ENCODE peak calls at places on chromosome 6, in six cellular contexts. R is CD8-positive, alpha-beta T cell; L is cardiac fibroblast; G is astrocyte of the cerebellum; K is foreskin fibroblast; M is right cardiac atrium. D is an unnamed sample.

GRCh38 chr6:152356659-152357058 is 280.5 kb downstream of the SYNE1 start:
- DNase-seq in M (no peak), R (no peak), G (peak), K (peak), L (peak), D (no peak)

GRCh38 chr6:26311385-26312095 is 53.5 kb upstream of the BTN3A2 start:
- DNase-seq in M (no peak), G (no peak), R (peak), K (peak), L (peak), D (no peak)

GRCh38 chr6:137056121-137056880 is 11.5 kb upstream of the IL20RA start:
- DNase-seq in K (no peak), M (no peak), L (no peak), R (no peak), G (no peak), D (no peak)

GRCh38 chr6:132023490-132023889 is 72.3 kb upstream of the CCN2 start:
- DNase-seq in G (no peak), M (no peak), L (no peak), R (no peak), K (peak), D (no peak)

GRCh38 chr6:87875781-87876180 is 171.9 kb upstream of the SPACA1 start:
- DNase-seq in K (no peak), M (no peak), R (no peak), L (no peak), G (no peak), D (no peak)

GRCh38 chr6:42790549-42791181 is 8.8 kb downstream of the BICRAL start:
- DNase-seq in G (no peak), K (no peak), M (no peak), R (no peak), L (no peak), D (no peak)

GRCh38 chr6:167510648-167511047 is 185.8 kb downstream of the TTLL2 start:
- DNase-seq in K (no peak), M (no peak), R (no peak), G (no peak), L (no peak), D (no peak)

GRCh38 chr6:5630636-5631035 is 369.3 kb downstream of the FARS2 start:
- DNase-seq in G (no peak), R (no peak), M (no peak), K (no peak), L (no peak), D (no peak)

GRCh38 chr6:170444056-170444505 is 109.0 kb downstream of the PSMB1 start:
- DNase-seq in G (no peak), M (peak), R (no peak), K (no peak), L (no peak), D (no peak)

DNA sequence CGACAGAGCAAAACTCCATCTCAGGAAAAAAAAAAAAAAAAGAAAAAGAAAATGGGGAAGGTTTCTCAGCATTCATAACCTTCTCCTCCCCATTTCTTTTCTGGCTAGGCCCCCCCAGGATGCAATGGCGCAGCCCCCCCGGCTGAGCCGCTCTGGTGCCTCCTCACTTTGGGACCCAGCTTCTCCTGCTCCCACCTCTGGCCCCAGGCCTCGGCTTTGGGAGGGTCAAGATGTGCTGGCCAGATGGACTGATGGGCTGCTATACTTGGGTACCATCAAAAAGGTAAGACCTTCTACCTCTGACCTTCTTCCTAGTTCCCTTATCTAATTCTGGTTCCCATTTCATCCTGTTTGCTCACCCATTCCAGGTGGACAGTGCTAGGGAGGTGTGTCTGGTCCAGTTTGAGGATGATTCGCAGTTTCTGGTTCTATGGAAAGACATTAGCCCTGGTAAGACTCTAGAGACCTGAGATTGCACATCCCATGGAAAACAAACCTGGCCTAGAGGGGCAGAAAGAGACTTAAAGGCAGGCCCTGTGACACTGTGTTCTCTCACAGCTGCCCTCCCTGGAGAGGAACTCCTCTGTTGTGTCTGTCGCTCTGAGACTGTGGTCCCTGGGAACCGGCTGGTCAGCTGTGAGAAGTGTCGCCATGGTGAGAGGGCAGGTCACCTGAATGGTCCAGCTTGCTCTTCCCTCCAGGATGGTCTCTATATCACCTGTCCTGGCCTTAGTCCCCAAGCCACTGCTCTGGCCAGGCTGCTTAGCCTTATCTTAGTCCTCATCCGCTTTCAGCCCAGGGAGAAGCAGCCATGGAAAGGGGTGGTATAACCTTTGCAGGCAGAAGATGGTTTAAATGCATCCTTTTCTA is 1.6 kb downstream of the PHF1 start:
- DNase-seq in R (no peak), K (no peak), G (no peak), L (no peak), M (no peak), D (no peak)
- H3K4me3 ChIP-seq in R (peak), K (peak), G (no peak), L (no peak), M (no peak), D (no peak)

DNA sequence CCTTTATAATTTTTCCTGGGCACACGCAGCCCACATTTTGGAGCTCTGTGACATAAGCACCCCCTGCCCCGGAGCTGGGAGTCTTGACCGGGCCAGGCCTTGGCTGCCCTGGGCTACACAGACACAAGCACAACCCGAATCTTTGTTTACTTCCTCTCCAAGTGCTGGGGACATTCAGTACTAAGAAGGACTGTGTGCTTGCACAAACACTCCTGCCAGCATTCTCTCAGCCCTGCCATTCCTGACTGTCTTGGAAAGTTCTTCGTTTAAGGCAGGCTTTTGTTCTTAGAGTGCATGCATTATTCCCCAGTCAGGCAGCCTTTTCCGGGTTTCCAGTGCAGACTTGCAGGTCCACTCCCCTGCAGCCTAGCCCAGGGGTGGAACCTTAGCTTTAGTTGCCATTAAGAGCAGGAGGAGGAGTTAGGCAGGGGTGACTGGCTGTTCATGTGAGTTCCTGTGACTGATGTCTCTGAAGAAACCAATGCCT is 28.6 kb downstream of the FOXO3 start:
- DNase-seq in M (peak), L (peak), K (peak), G (no peak), R (no peak), D (no peak)
- H3K4me3 ChIP-seq in M (peak), L (no peak), K (no peak), G (no peak), R (no peak), D (no peak)

GRCh38 chr6:159899994-159900745 is 9.4 kb downstream of the MAS1 start:
- DNase-seq in G (peak), L (peak), R (no peak), M (no peak), K (peak), D (peak)
- H3K4me3 ChIP-seq in G (no peak), L (no peak), R (no peak), M (no peak), K (peak), D (no peak)

GRCh38 chr6:106659859-106660258 is 30.5 kb downstream of the QRSL1 start:
- DNase-seq in M (no peak), R (no peak), L (no peak), G (no peak), K (no peak), D (no peak)
- H3K4me3 ChIP-seq in M (no peak), R (no peak), L (no peak), G (no peak), K (no peak), D (no peak)

DNA sequence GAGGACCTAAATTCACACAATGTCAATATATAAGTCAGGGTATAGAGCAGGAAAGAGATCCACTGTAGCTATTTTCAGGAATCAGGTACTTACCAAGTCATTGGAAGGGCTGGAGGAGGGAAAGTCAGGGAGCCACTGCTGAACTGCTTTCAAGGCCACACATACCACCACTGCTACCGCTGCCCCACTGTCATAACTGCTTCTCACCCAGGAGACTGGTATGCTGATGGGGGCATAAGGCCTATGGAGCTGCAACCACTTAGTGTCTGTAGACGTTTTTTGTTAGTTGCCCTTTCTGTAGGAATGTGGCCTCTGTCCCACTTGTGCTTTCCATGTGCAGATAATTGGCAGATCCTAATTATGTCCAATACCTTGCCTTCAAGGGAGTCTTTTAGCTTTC is 5.4 kb downstream of the SMAP1 start:
- DNase-seq in R (no peak), G (no peak), M (no peak), L (no peak), K (peak), D (no peak)
- H3K4me3 ChIP-seq in R (no peak), G (no peak), M (no peak), L (no peak), K (no peak), D (no peak)

GRCh38 chr6:46013639-46014038 is 2.0 kb downstream of the CLIC5 start:
- DNase-seq in K (no peak), L (no peak), R (no peak), G (no peak), M (no peak), D (no peak)
- H3K4me3 ChIP-seq in K (no peak), L (no peak), R (no peak), G (no peak), M (peak), D (no peak)

GRCh38 chr6:17032595-17033591 is 69.0 kb upstream of the STMND1 start:
- DNase-seq in G (peak), L (peak), M (peak), K (peak), R (no peak), D (peak)
- H3K4me3 ChIP-seq in G (no peak), L (peak), M (no peak), K (peak), R (no peak), D (no peak)